ENCODE peak calls at places on chromosomes 2 and 18, in seven cellular contexts. One of them, this sample, is unnamed.
A peak's percentile ranks its signal among the peaks of the same experiment; 100 is the strongest.

GRCh38 chr2:57330447-57330846 is 716.2 kb upstream of the VRK2 start:
- DNase-seq in neural crest cell: no peak
- DNase-seq in tibial artery: no peak
- DNase-seq in fibroblast of villous mesenchyme: peak; percentile 24
- DNase-seq in astrocyte of the spinal cord: peak; percentile 5
- DNase-seq in adrenal gland: no peak
- DNase-seq in BJ: no peak
- DNase-seq in this sample: no peak

GRCh38 chr2:71940695-71941094 is 207.0 kb downstream of the CYP26B1 start:
- DNase-seq in neural crest cell: no peak
- DNase-seq in tibial artery: peak; percentile 67
- DNase-seq in fibroblast of villous mesenchyme: peak; percentile 62
- DNase-seq in astrocyte of the spinal cord: no peak
- DNase-seq in adrenal gland: no peak
- DNase-seq in BJ: no peak
- DNase-seq in this sample: no peak

GRCh38 chr2:34899079-34899478 is 1300.0 kb upstream of the FAM98A start:
- DNase-seq in neural crest cell: no peak
- DNase-seq in tibial artery: no peak
- DNase-seq in fibroblast of villous mesenchyme: no peak
- DNase-seq in astrocyte of the spinal cord: no peak
- DNase-seq in adrenal gland: no peak
- DNase-seq in BJ: no peak
- DNase-seq in this sample: no peak

GRCh38 chr2:232496508-232497373 is 9.1 kb upstream of the ECEL1 start:
- DNase-seq in neural crest cell: no peak
- DNase-seq in tibial artery: no peak
- DNase-seq in fibroblast of villous mesenchyme: no peak
- DNase-seq in astrocyte of the spinal cord: no peak
- DNase-seq in adrenal gland: no peak
- DNase-seq in BJ: no peak
- DNase-seq in this sample: no peak

GRCh38 chr18:35938562-35938961 is 33.9 kb upstream of the RMP24 start:
- DNase-seq in neural crest cell: no peak
- DNase-seq in tibial artery: no peak
- DNase-seq in fibroblast of villous mesenchyme: no peak
- DNase-seq in astrocyte of the spinal cord: no peak
- DNase-seq in adrenal gland: no peak
- DNase-seq in BJ: no peak
- DNase-seq in this sample: no peak

GRCh38 chr2:231709981-231710750 is 1.8 kb downstream of the PTMA start:
- DNase-seq in neural crest cell: peak; percentile 90
- DNase-seq in tibial artery: peak; percentile 65
- DNase-seq in fibroblast of villous mesenchyme: peak; percentile 84
- DNase-seq in astrocyte of the spinal cord: peak; percentile 74
- DNase-seq in adrenal gland: peak; percentile 83
- DNase-seq in BJ: no peak
- DNase-seq in this sample: peak; percentile 87

GRCh38 chr2:196160101-196160500 is 11.3 kb downstream of the STK17B start:
- DNase-seq in neural crest cell: no peak
- DNase-seq in tibial artery: peak; percentile 30
- DNase-seq in fibroblast of villous mesenchyme: peak; percentile 94
- DNase-seq in astrocyte of the spinal cord: peak; percentile 96
- DNase-seq in adrenal gland: no peak
- DNase-seq in BJ: peak; percentile 65
- DNase-seq in this sample: no peak

GRCh38 chr2:128451636-128452411 is 133.2 kb upstream of the HS6ST1 start:
- DNase-seq in neural crest cell: no peak
- DNase-seq in tibial artery: peak; percentile 6
- DNase-seq in fibroblast of villous mesenchyme: no peak
- DNase-seq in astrocyte of the spinal cord: no peak
- DNase-seq in adrenal gland: no peak
- DNase-seq in BJ: no peak
- DNase-seq in this sample: no peak

GRCh38 chr2:164371916-164372315 is 249.4 kb downstream of the GRB14 start:
- DNase-seq in neural crest cell: no peak
- DNase-seq in tibial artery: no peak
- DNase-seq in fibroblast of villous mesenchyme: no peak
- DNase-seq in astrocyte of the spinal cord: no peak
- DNase-seq in adrenal gland: no peak
- DNase-seq in BJ: no peak
- DNase-seq in this sample: no peak

GRCh38 chr2:154827286-154827685 is 128.8 kb downstream of the KCNJ3 start:
- DNase-seq in neural crest cell: no peak
- DNase-seq in tibial artery: no peak
- DNase-seq in fibroblast of villous mesenchyme: no peak
- DNase-seq in astrocyte of the spinal cord: no peak
- DNase-seq in adrenal gland: no peak
- DNase-seq in BJ: no peak
- DNase-seq in this sample: no peak

GRCh38 chr2:223941579-223942277 is 3.4 kb downstream of the WDFY1 start:
- DNase-seq in neural crest cell: no peak
- DNase-seq in tibial artery: no peak
- DNase-seq in fibroblast of villous mesenchyme: peak; percentile 52
- DNase-seq in astrocyte of the spinal cord: peak; percentile 84
- DNase-seq in adrenal gland: peak; percentile 23
- DNase-seq in BJ: peak; percentile 49
- DNase-seq in this sample: no peak

GRCh38 chr2:230748087-230748486 is 35.4 kb downstream of the CAB39 start:
- DNase-seq in neural crest cell: no peak
- DNase-seq in tibial artery: no peak
- DNase-seq in fibroblast of villous mesenchyme: no peak
- DNase-seq in astrocyte of the spinal cord: no peak
- DNase-seq in adrenal gland: no peak
- DNase-seq in BJ: no peak
- DNase-seq in this sample: no peak

GRCh38 chr2:226208726-226209125 is 590.9 kb downstream of the IRS1 start:
- DNase-seq in neural crest cell: no peak
- DNase-seq in tibial artery: no peak
- DNase-seq in fibroblast of villous mesenchyme: peak; percentile 55
- DNase-seq in astrocyte of the spinal cord: peak; percentile 52
- DNase-seq in adrenal gland: no peak
- DNase-seq in BJ: no peak
- DNase-seq in this sample: no peak

GRCh38 chr2:230902180-230902899 is 22.7 kb downstream of the GPR55 start:
- DNase-seq in neural crest cell: peak; percentile 40
- DNase-seq in tibial artery: no peak
- DNase-seq in fibroblast of villous mesenchyme: peak; percentile 64
- DNase-seq in astrocyte of the spinal cord: peak; percentile 62
- DNase-seq in adrenal gland: peak; percentile 33
- DNase-seq in BJ: no peak
- DNase-seq in this sample: no peak

GRCh38 chr2:230684222-230685164 is 28.1 kb upstream of the CAB39 start:
- DNase-seq in neural crest cell: no peak
- DNase-seq in tibial artery: no peak
- DNase-seq in fibroblast of villous mesenchyme: peak; percentile 22
- DNase-seq in astrocyte of the spinal cord: peak; percentile 68
- DNase-seq in adrenal gland: no peak
- DNase-seq in BJ: no peak
- DNase-seq in this sample: no peak

GRCh38 chr2:61951876-61952275 is 46.4 kb downstream of the COMMD1 start:
- DNase-seq in neural crest cell: no peak
- DNase-seq in tibial artery: no peak
- DNase-seq in fibroblast of villous mesenchyme: no peak
- DNase-seq in astrocyte of the spinal cord: no peak
- DNase-seq in adrenal gland: no peak
- DNase-seq in BJ: no peak
- DNase-seq in this sample: no peak

GRCh38 chr2:61948661-61949457 is 43.4 kb downstream of the COMMD1 start:
- DNase-seq in neural crest cell: no peak
- DNase-seq in tibial artery: no peak
- DNase-seq in fibroblast of villous mesenchyme: no peak
- DNase-seq in astrocyte of the spinal cord: no peak
- DNase-seq in adrenal gland: no peak
- DNase-seq in BJ: no peak
- DNase-seq in this sample: no peak

GRCh38 chr2:61950571-61951315 is 45.3 kb downstream of the COMMD1 start:
- DNase-seq in neural crest cell: no peak
- DNase-seq in tibial artery: no peak
- DNase-seq in fibroblast of villous mesenchyme: no peak
- DNase-seq in astrocyte of the spinal cord: no peak
- DNase-seq in adrenal gland: no peak
- DNase-seq in BJ: no peak
- DNase-seq in this sample: no peak

GRCh38 chr2:61950133-61950560 is 44.7 kb downstream of the COMMD1 start:
- DNase-seq in neural crest cell: no peak
- DNase-seq in tibial artery: no peak
- DNase-seq in fibroblast of villous mesenchyme: peak; percentile 70
- DNase-seq in astrocyte of the spinal cord: no peak
- DNase-seq in adrenal gland: no peak
- DNase-seq in BJ: no peak
- DNase-seq in this sample: no peak

DNA sequence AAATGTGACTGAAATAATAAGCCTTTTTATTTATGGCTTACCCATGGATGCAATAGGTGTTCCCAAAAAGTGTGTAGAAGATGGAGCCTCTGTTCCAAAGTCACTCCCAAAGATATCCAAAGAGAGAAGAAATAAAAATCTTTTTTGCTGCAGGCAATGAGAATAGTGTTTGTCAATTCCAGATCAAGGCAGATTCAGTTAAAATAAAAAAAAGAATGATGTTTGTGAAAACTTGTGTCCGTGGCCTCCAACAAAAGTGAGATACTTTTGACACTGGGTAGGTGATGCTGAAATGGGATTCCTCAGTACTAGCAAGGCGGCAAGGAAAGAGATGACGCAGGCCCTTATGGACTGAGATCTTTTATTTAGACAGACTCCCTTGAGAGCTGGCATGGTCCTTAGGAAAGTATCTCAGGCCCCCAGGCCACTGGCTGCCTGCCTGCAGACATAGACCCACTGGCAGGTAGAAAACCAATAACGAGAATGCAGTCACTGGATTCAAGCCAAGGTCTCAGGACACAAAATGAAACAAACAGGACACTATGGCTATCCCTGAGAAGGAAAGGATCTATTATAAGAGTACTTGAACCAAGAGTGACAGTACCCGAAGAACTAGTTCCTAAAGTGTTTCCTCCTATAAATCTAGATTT is 44.1 kb downstream of the COMMD1 start:
- DNase-seq in neural crest cell: no peak
- DNase-seq in tibial artery: no peak
- DNase-seq in fibroblast of villous mesenchyme: no peak
- DNase-seq in astrocyte of the spinal cord: no peak
- DNase-seq in adrenal gland: no peak
- DNase-seq in BJ: no peak
- DNase-seq in this sample: no peak
- TF ChIP-seq CTCF in neural crest cell: no peak
- TF ChIP-seq CTCF in tibial artery: no peak
- TF ChIP-seq CTCF in fibroblast of villous mesenchyme: no peak
- TF ChIP-seq CTCF in astrocyte of the spinal cord: no peak
- TF ChIP-seq CTCF in adrenal gland: no peak
- TF ChIP-seq CTCF in BJ: no peak
- TF ChIP-seq CTCF in this sample: no peak

GRCh38 chr2:24491626-24492282 is 700 bp downstream of the NCOA1 start:
- DNase-seq in neural crest cell: peak; percentile 53
- DNase-seq in tibial artery: peak; percentile 37
- DNase-seq in fibroblast of villous mesenchyme: peak; percentile 25
- DNase-seq in astrocyte of the spinal cord: peak; percentile 20
- DNase-seq in adrenal gland: peak; percentile 60
- DNase-seq in BJ: no peak
- DNase-seq in this sample: peak; percentile 77

GRCh38 chr2:24489942-24490673 is 946 bp upstream of the NCOA1 start:
- DNase-seq in neural crest cell: no peak
- DNase-seq in tibial artery: no peak
- DNase-seq in fibroblast of villous mesenchyme: peak; percentile 32
- DNase-seq in astrocyte of the spinal cord: peak; percentile 40
- DNase-seq in adrenal gland: peak; percentile 20
- DNase-seq in BJ: no peak
- DNase-seq in this sample: no peak

GRCh38 chr2:24490674-24491625 is at the start of gene NCOA1:
- DNase-seq in neural crest cell: peak; percentile 83
- DNase-seq in tibial artery: peak; percentile 87
- DNase-seq in fibroblast of villous mesenchyme: peak; percentile 88
- DNase-seq in astrocyte of the spinal cord: peak; percentile 91
- DNase-seq in adrenal gland: peak; percentile 93
- DNase-seq in BJ: peak; percentile 31
- DNase-seq in this sample: peak; percentile 94

GRCh38 chr2:24486628-24487027 is 4.4 kb upstream of the NCOA1 start:
- DNase-seq in neural crest cell: no peak
- DNase-seq in tibial artery: no peak
- DNase-seq in fibroblast of villous mesenchyme: no peak
- DNase-seq in astrocyte of the spinal cord: no peak
- DNase-seq in adrenal gland: no peak
- DNase-seq in BJ: no peak
- DNase-seq in this sample: no peak

GRCh38 chr2:24489465-24489864 is 1.6 kb upstream of the NCOA1 start:
- DNase-seq in neural crest cell: no peak
- DNase-seq in tibial artery: no peak
- DNase-seq in fibroblast of villous mesenchyme: no peak
- DNase-seq in astrocyte of the spinal cord: no peak
- DNase-seq in adrenal gland: no peak
- DNase-seq in BJ: no peak
- DNase-seq in this sample: no peak
- TF ChIP-seq CTCF in neural crest cell: no peak
- TF ChIP-seq CTCF in tibial artery: no peak
- TF ChIP-seq CTCF in fibroblast of villous mesenchyme: no peak
- TF ChIP-seq CTCF in astrocyte of the spinal cord: no peak
- TF ChIP-seq CTCF in adrenal gland: no peak
- TF ChIP-seq CTCF in BJ: no peak
- TF ChIP-seq CTCF in this sample: no peak

DNA sequence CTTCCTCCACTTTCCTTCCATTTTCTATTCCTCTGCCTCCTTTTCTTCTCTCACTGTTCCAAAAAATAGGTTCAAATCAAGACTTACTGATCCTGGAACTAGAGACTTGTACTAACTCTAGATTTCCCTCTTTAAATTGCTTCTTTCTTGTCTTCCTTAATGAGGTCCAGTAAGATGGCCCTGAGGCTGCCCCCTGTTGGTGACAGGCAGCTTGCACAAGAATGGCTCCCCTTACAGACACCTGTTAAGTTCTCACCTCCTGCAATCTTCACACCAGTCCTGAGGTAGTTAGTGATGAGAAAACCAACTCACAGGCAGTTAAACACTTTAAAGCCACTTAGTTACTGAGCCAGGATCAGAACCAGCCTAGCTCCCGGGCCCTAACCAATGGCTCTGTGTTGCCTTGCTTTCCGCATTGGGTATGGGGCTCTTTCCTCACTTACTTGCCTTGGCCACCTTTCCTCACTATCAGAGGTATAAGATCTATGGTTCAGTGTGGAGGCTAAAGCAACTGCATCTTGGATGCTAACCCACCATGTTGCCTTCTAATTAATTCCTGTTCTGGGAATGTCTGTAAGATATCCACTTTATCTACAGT is 130.6 kb downstream of the AKAIN1 start:
- DNase-seq in neural crest cell: no peak
- DNase-seq in tibial artery: no peak
- DNase-seq in fibroblast of villous mesenchyme: no peak
- DNase-seq in astrocyte of the spinal cord: no peak
- DNase-seq in adrenal gland: no peak
- DNase-seq in BJ: no peak
- DNase-seq in this sample: no peak
- TF ChIP-seq CTCF in neural crest cell: peak; percentile 57
- TF ChIP-seq CTCF in tibial artery: no peak
- TF ChIP-seq CTCF in fibroblast of villous mesenchyme: no peak
- TF ChIP-seq CTCF in astrocyte of the spinal cord: peak; percentile 4
- TF ChIP-seq CTCF in adrenal gland: no peak
- TF ChIP-seq CTCF in BJ: no peak
- TF ChIP-seq CTCF in this sample: no peak

DNA sequence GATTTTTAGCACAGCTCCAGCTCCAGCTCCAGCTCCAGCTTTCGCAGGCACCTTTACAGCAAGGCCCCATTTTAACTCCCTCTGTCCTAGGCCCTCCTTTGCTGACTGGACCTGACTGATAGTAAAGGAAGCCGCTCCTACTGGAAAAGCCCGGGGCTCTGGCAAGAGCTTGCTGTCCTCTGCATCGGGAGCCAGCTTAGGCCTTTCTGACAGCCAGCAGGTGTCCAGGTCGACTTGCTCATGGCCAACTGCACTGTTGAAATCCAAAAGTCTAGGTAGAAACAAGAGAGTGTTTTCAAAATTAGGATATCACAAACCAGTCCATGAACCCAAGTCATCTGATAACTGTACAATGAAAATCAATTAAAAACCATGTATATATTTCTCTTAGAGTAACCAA is 161.1 kb downstream of the LAMA1 start:
- DNase-seq in neural crest cell: no peak
- DNase-seq in tibial artery: no peak
- DNase-seq in fibroblast of villous mesenchyme: no peak
- DNase-seq in astrocyte of the spinal cord: no peak
- DNase-seq in adrenal gland: no peak
- DNase-seq in BJ: no peak
- DNase-seq in this sample: no peak
- TF ChIP-seq CTCF in neural crest cell: no peak
- TF ChIP-seq CTCF in tibial artery: no peak
- TF ChIP-seq CTCF in fibroblast of villous mesenchyme: no peak
- TF ChIP-seq CTCF in astrocyte of the spinal cord: no peak
- TF ChIP-seq CTCF in adrenal gland: no peak
- TF ChIP-seq CTCF in BJ: no peak
- TF ChIP-seq CTCF in this sample: no peak